ENCODE peak calls at places on chromosomes 11 and 22, in four cellular contexts. One of them, this sample, is unnamed.

GRCh38 chr11:43868852-43869567 is 11.6 kb upstream of the ALKBH3 start:
- DNase-seq in GM23338: no peak
- DNase-seq in HCT116: no peak
- DNase-seq in MM.1S: peak
- DNase-seq in this sample: peak

GRCh38 chr22:23180893-23181762 is 819 bp downstream of the BCR start:
- DNase-seq in GM23338: peak
- DNase-seq in HCT116: no peak
- DNase-seq in MM.1S: peak
- DNase-seq in this sample: peak

GRCh38 chr11:99585606-99586005 is 564.9 kb downstream of the CNTN5 start:
- DNase-seq in GM23338: no peak
- DNase-seq in HCT116: no peak
- DNase-seq in MM.1S: no peak
- DNase-seq in this sample: no peak

GRCh38 chr11:113153847-113154246 is 160.5 kb upstream of the TTC12 start:
- DNase-seq in GM23338: no peak
- DNase-seq in HCT116: no peak
- DNase-seq in MM.1S: no peak
- DNase-seq in this sample: no peak

GRCh38 chr22:33848251-33848650 is 72.0 kb downstream of the LARGE1 start:
- DNase-seq in GM23338: peak
- DNase-seq in HCT116: no peak
- DNase-seq in MM.1S: no peak
- DNase-seq in this sample: peak

GRCh38 chr11:44101098-44101497 is 5.6 kb downstream of the EXT2 start:
- DNase-seq in GM23338: no peak
- DNase-seq in HCT116: no peak
- DNase-seq in MM.1S: no peak
- DNase-seq in this sample: no peak

GRCh38 chr11:66996609-66997273 is 21.6 kb downstream of the C11orf86 start:
- DNase-seq in GM23338: no peak
- DNase-seq in HCT116: no peak
- DNase-seq in MM.1S: no peak
- DNase-seq in this sample: peak

GRCh38 chr22:17446704-17447103 is 77.4 kb downstream of the CECR2 start:
- DNase-seq in GM23338: no peak
- DNase-seq in HCT116: no peak
- DNase-seq in MM.1S: no peak
- DNase-seq in this sample: no peak

GRCh38 chr22:46067159-46068111 is 82.9 kb upstream of the PPARA start:
- DNase-seq in GM23338: no peak
- DNase-seq in HCT116: no peak
- DNase-seq in MM.1S: no peak
- DNase-seq in this sample: peak

GRCh38 chr11:3854977-3855807 is at the start of gene STIM1:
- DNase-seq in GM23338: peak
- DNase-seq in HCT116: peak
- DNase-seq in MM.1S: peak
- DNase-seq in this sample: peak

GRCh38 chr22:22068657-22069056 is 86.1 kb upstream of the TOP3B start:
- DNase-seq in GM23338: no peak
- DNase-seq in HCT116: no peak
- DNase-seq in MM.1S: no peak
- DNase-seq in this sample: no peak

GRCh38 chr11:34721646-34722045 is 100.8 kb downstream of the EHF start:
- DNase-seq in GM23338: no peak
- DNase-seq in HCT116: no peak
- DNase-seq in MM.1S: peak
- DNase-seq in this sample: no peak

GRCh38 chr22:21991774-21992173 is 9.2 kb upstream of the TOP3B start:
- DNase-seq in GM23338: no peak
- DNase-seq in HCT116: no peak
- DNase-seq in MM.1S: no peak
- DNase-seq in this sample: no peak

GRCh38 chr11:73268671-73269271 is 3.4 kb upstream of the P2RY6 start:
- DNase-seq in GM23338: no peak
- DNase-seq in HCT116: no peak
- DNase-seq in MM.1S: no peak
- DNase-seq in this sample: no peak

GRCh38 chr11:90556612-90557011 is 333.8 kb upstream of the CHORDC1 start:
- DNase-seq in GM23338: no peak
- DNase-seq in HCT116: no peak
- DNase-seq in MM.1S: peak
- DNase-seq in this sample: no peak

GRCh38 chr11:12397953-12398352 is 20.6 kb downstream of the PARVA start:
- DNase-seq in GM23338: no peak
- DNase-seq in HCT116: no peak
- DNase-seq in MM.1S: no peak
- DNase-seq in this sample: peak

GRCh38 chr11:95892892-95893570 is 30.9 kb downstream of the MTMR2 start:
- DNase-seq in GM23338: no peak
- DNase-seq in HCT116: no peak
- DNase-seq in MM.1S: no peak
- DNase-seq in this sample: no peak

GRCh38 chr22:39239561-39240423 is 5.0 kb downstream of the PDGFB start:
- DNase-seq in GM23338: no peak
- DNase-seq in HCT116: no peak
- DNase-seq in MM.1S: peak
- DNase-seq in this sample: no peak

GRCh38 chr11:14414470-14415461 is 55.8 kb upstream of the RRAS2 start:
- DNase-seq in GM23338: peak
- DNase-seq in HCT116: no peak
- DNase-seq in MM.1S: no peak
- DNase-seq in this sample: peak

GRCh38 chr11:316031-316701 is 2.3 kb downstream of the IFITM1 start:
- DNase-seq in GM23338: no peak
- DNase-seq in HCT116: no peak
- DNase-seq in MM.1S: no peak
- DNase-seq in this sample: peak

GRCh38 chr11:1041936-1042608 is 5.6 kb upstream of the MUC6 start:
- DNase-seq in GM23338: no peak
- DNase-seq in HCT116: no peak
- DNase-seq in MM.1S: no peak
- DNase-seq in this sample: no peak

GRCh38 chr11:26960265-26960664 is 33.6 kb upstream of the FIBIN start:
- DNase-seq in GM23338: no peak
- DNase-seq in HCT116: no peak
- DNase-seq in MM.1S: no peak
- DNase-seq in this sample: peak

GRCh38 chr22:31122196-31122531 is 602 bp upstream of the INPP5J start:
- DNase-seq in GM23338: no peak
- DNase-seq in HCT116: no peak
- DNase-seq in MM.1S: no peak
- DNase-seq in this sample: no peak

GRCh38 chr11:74031310-74031676 is 22.4 kb upstream of the UCP3 start:
- DNase-seq in GM23338: no peak
- DNase-seq in HCT116: no peak
- DNase-seq in MM.1S: no peak
- DNase-seq in this sample: no peak

GRCh38 chr22:44033287-44033686 is 9.2 kb downstream of the PARVB start:
- DNase-seq in GM23338: no peak
- DNase-seq in HCT116: no peak
- DNase-seq in MM.1S: no peak
- DNase-seq in this sample: no peak

GRCh38 chr11:109939176-109939810 is 153.9 kb upstream of the ZC3H12C start:
- DNase-seq in GM23338: peak
- DNase-seq in HCT116: peak
- DNase-seq in MM.1S: peak
- DNase-seq in this sample: peak

GRCh38 chr22:18000441-18001039 is 23.8 kb downstream of the MICAL3 start:
- DNase-seq in GM23338: peak
- DNase-seq in HCT116: no peak
- DNase-seq in MM.1S: no peak
- DNase-seq in this sample: peak

GRCh38 chr11:34643846-34644245 is 23.0 kb downstream of the EHF start:
- DNase-seq in GM23338: no peak
- DNase-seq in HCT116: no peak
- DNase-seq in MM.1S: no peak
- DNase-seq in this sample: no peak

GRCh38 chr11:62612366-62613274 is at the start of the genes EML3 and ROM1:
- DNase-seq in GM23338: peak
- DNase-seq in HCT116: no peak
- DNase-seq in MM.1S: peak
- DNase-seq in this sample: peak

GRCh38 chr11:62721994-62722393 is 5.3 kb downstream of the HNRNPUL2 start:
- DNase-seq in GM23338: peak
- DNase-seq in HCT116: no peak
- DNase-seq in MM.1S: no peak
- DNase-seq in this sample: peak

GRCh38 chr11:11230802-11231562 is 122.1 kb downstream of the CSNK2A3 start:
- DNase-seq in GM23338: peak
- DNase-seq in HCT116: peak
- DNase-seq in MM.1S: no peak
- DNase-seq in this sample: peak

GRCh38 chr11:17014321-17014773 is at the start of gene PLEKHA7:
- DNase-seq in GM23338: peak
- DNase-seq in HCT116: no peak
- DNase-seq in MM.1S: no peak
- DNase-seq in this sample: peak

GRCh38 chr22:19900707-19901436 is 40.7 kb upstream of the COMT start:
- DNase-seq in GM23338: no peak
- DNase-seq in HCT116: no peak
- DNase-seq in MM.1S: no peak
- DNase-seq in this sample: no peak

GRCh38 chr11:47617417-47617809 is 23.2 kb upstream of the C1QTNF4 start:
- DNase-seq in GM23338: no peak
- DNase-seq in HCT116: no peak
- DNase-seq in MM.1S: peak
- DNase-seq in this sample: peak

DNA sequence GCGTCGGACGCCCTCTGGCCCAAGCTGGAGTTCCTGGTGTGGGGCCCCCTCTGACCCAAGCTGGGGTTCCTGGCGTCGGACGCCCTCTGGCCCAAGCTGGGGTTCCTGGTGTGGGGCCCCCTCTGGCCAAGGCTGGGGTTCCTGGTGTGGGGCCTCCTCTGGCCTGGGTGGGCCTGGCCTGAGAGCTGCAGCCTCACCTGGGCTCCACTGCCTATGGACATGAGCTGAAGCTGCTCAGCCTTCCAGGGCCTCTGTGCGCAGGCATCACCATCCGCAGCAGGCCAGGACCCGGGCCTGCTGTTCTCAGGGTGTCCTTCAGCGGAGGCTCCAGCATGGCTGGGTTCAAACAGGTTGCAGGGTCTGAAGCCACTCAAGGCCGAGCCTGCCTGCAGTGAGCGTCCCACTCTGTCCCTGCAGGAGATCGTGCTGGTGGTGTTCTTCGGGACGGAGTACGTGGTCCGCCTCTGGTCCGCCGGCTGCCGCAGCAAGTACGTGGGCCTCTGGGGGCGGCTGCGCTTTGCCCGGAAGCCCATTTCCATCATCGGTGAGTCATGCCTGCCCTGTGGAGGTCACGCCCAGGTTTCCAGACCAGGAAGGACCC is 125.5 kb downstream of the KCNQ1 start:
- DNase-seq in GM23338: no peak
- DNase-seq in HCT116: no peak
- DNase-seq in MM.1S: no peak
- DNase-seq in this sample: no peak
- TF ChIP-seq EZH2phosphoT487 in GM23338: no peak
- TF ChIP-seq EZH2phosphoT487 in HCT116: no peak
- TF ChIP-seq EZH2phosphoT487 in MM.1S: no peak
- TF ChIP-seq EZH2phosphoT487 in this sample: no peak

DNA sequence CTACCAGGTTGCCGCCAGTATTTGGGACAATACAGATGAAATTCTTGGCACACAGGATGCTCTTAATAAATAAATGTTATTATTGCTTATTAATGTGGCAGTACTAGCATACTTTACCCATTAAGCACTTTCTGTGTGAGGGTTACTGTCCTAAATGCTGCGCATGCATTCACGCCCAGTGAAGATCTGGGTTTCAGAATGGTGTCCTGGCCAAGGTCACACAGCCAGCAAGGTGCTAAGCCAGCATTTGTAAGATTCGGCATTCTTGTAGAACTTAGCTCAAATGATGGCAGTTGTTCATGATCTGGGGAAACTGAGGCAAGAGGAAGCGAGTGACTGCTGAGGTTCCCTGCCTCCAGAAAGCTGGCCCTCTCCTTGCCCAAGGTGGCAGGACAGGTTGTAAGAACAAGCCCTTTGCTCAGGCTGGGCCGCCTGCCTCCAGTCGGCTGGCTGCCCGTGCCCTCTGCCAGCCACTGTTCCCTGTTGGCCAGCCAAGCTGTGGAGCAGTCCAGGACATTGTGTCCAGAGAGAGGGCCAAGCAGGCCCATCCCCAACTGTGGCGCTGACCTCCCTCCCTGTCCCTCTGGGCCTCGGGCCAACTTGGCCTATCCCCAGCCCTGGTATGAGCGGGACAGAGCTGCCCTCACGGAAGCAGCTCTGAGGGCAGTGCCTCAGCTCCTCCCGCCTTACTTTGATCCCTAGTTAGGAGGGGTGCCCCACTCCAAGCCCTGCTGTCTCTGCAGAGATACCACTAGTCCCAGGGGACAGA is 28.8 kb downstream of the TOB2 start:
- DNase-seq in GM23338: no peak
- DNase-seq in HCT116: no peak
- DNase-seq in MM.1S: no peak
- DNase-seq in this sample: peak
- TF ChIP-seq EZH2phosphoT487 in GM23338: no peak
- TF ChIP-seq EZH2phosphoT487 in HCT116: no peak
- TF ChIP-seq EZH2phosphoT487 in MM.1S: no peak
- TF ChIP-seq EZH2phosphoT487 in this sample: no peak

GRCh38 chr11:9577551-9577950 is 4.1 kb downstream of the WEE1 start:
- DNase-seq in GM23338: no peak
- DNase-seq in HCT116: no peak
- DNase-seq in MM.1S: peak
- DNase-seq in this sample: no peak
- TF ChIP-seq EZH2phosphoT487 in GM23338: no peak
- TF ChIP-seq EZH2phosphoT487 in HCT116: no peak
- TF ChIP-seq EZH2phosphoT487 in MM.1S: no peak
- TF ChIP-seq EZH2phosphoT487 in this sample: no peak

GRCh38 chr11:18455686-18456372 is at the start of gene LDHAL6A:
- DNase-seq in GM23338: peak
- DNase-seq in HCT116: no peak
- DNase-seq in MM.1S: no peak
- DNase-seq in this sample: no peak

GRCh38 chr11:18459634-18460033 is 4.0 kb downstream of the LDHAL6A start:
- DNase-seq in GM23338: no peak
- DNase-seq in HCT116: no peak
- DNase-seq in MM.1S: no peak
- DNase-seq in this sample: no peak

GRCh38 chr11:18452927-18453326 is 2.7 kb upstream of the LDHAL6A start:
- DNase-seq in GM23338: no peak
- DNase-seq in HCT116: no peak
- DNase-seq in MM.1S: no peak
- DNase-seq in this sample: peak

GRCh38 chr11:18461909-18462308 is 6.3 kb downstream of the LDHAL6A start:
- DNase-seq in GM23338: no peak
- DNase-seq in HCT116: no peak
- DNase-seq in MM.1S: no peak
- DNase-seq in this sample: no peak

DNA sequence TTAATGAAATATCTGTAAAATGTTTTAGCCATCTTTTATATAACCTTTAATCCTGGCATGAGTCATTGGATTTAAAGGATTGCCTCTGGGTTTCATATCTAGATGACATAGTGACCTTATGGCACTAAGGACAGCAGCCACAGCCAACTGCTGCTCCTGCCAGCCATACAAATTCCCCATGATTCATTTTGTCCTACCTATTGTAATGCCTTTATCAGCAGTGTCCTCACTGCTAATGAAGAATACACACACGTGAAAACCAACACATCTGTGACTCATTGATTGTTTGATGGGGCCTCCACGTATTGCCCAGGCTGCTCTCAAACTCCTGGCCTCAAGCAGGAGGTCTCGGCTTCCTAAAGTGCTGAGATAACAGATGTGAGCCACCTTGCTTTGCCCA is 1.8 kb downstream of the LDHAL6A start:
- DNase-seq in GM23338: no peak
- DNase-seq in HCT116: peak
- DNase-seq in MM.1S: no peak
- DNase-seq in this sample: no peak
- TF ChIP-seq EZH2phosphoT487 in GM23338: no peak
- TF ChIP-seq EZH2phosphoT487 in HCT116: no peak
- TF ChIP-seq EZH2phosphoT487 in MM.1S: no peak
- TF ChIP-seq EZH2phosphoT487 in this sample: no peak

This sample was measured in GM23248.